ENCODE peak calls at places on chromosomes 6 and 20, in five cellular contexts. W is SK-N-SH, R is A549, D is MM.1S, F is heart right ventricle. I is an unnamed sample.
A peak's percentile ranks its signal among the peaks of the same experiment; 100 is the strongest.

GRCh38 chr20:36745927-36746659 is at the start of gene NDRG3:
- DNase-seq in W (peak; percentile 97), R (peak; percentile 96), D (peak; percentile 95), F (peak; percentile 93), I (peak; percentile 99)

GRCh38 chr20:32052090-32052791 is at the start of gene HCK:
- DNase-seq in W (peak; percentile 57), R (peak; percentile 31), D (no peak), F (peak; percentile 42), I (no peak)

GRCh38 chr6:107709341-107709740 is 114.8 kb downstream of the SCML4 start:
- DNase-seq in W (no peak), R (no peak), D (no peak), F (no peak), I (no peak)

GRCh38 chr6:6713660-6714446 is 125.3 kb downstream of the LY86 start:
- DNase-seq in W (peak; percentile 26), R (no peak), D (no peak), F (no peak), I (no peak)

GRCh38 chr6:54283877-54284860 is 24.1 kb upstream of the TINAG start:
- DNase-seq in W (no peak), R (no peak), D (no peak), F (no peak), I (no peak)

GRCh38 chr20:54026300-54027064 is 43.9 kb downstream of the BCAS1 start:
- DNase-seq in W (no peak), R (no peak), D (no peak), F (no peak), I (peak; percentile 40)

GRCh38 chr6:39003072-39003471 is 45.5 kb upstream of the GLP1R start:
- DNase-seq in W (no peak), R (no peak), D (no peak), F (no peak), I (no peak)

GRCh38 chr6:166408936-166409755 is 26.4 kb upstream of the MPC1 start:
- DNase-seq in W (no peak), R (no peak), D (no peak), F (no peak), I (no peak)

GRCh38 chr6:11064836-11065235 is 20.7 kb upstream of the ELOVL2 start:
- DNase-seq in W (peak; percentile 39), R (no peak), D (no peak), F (no peak), I (no peak)

GRCh38 chr6:5422321-5422915 is 161.1 kb downstream of the FARS2 start:
- DNase-seq in W (peak; percentile 36), R (no peak), D (no peak), F (no peak), I (peak; percentile 19)

GRCh38 chr6:90645634-90646033 is 58.8 kb upstream of the MAP3K7 start:
- DNase-seq in W (no peak), R (no peak), D (no peak), F (no peak), I (no peak)

GRCh38 chr20:11210611-11211010 is 536.8 kb upstream of the JAG1 start:
- DNase-seq in W (no peak), R (no peak), D (no peak), F (no peak), I (no peak)

GRCh38 chr20:15837563-15837962 is 735.7 kb downstream of the KIF16B start:
- DNase-seq in W (no peak), R (no peak), D (no peak), F (no peak), I (no peak)

GRCh38 chr6:106116125-106116524 is 30.0 kb downstream of the PRDM1 start:
- DNase-seq in W (no peak), R (no peak), D (no peak), F (peak; percentile 48), I (no peak)

GRCh38 chr20:62745279-62745958 is 36.8 kb downstream of the NTSR1 start:
- DNase-seq in W (no peak), R (no peak), D (no peak), F (peak; percentile 9), I (no peak)

GRCh38 chr20:45012682-45013302 is 46.5 kb downstream of the STK4 start:
- DNase-seq in W (no peak), R (no peak), D (no peak), F (no peak), I (peak; percentile 53)

GRCh38 chr6:44009425-44010321 is 117.6 kb downstream of the MRPL14 start:
- DNase-seq in W (no peak), R (no peak), D (no peak), F (peak; percentile 66), I (no peak)

GRCh38 chr6:100554228-100554627 is 89.5 kb upstream of the SIM1 start:
- DNase-seq in W (no peak), R (no peak), D (no peak), F (no peak), I (no peak)

GRCh38 chr6:69796081-69796626 is 656 bp downstream of the LMBRD1 start:
- DNase-seq in W (no peak), R (peak; percentile 5), D (peak; percentile 81), F (no peak), I (peak; percentile 67)

GRCh38 chr6:81401970-81402690 is 350.4 kb downstream of the TENT5A start:
- DNase-seq in W (no peak), R (no peak), D (no peak), F (no peak), I (no peak)

GRCh38 chr6:161948462-161948861 is 674.6 kb upstream of the AGPAT4 start:
- DNase-seq in W (no peak), R (no peak), D (no peak), F (no peak), I (no peak)

GRCh38 chr6:14671937-14672336 is 554.4 kb downstream of the CD83 start:
- DNase-seq in W (no peak), R (no peak), D (no peak), F (no peak), I (no peak)

GRCh38 chr20:38728911-38729642 is 4.8 kb downstream of the SLC32A1 start:
- DNase-seq in W (peak; percentile 56), R (no peak), D (no peak), F (no peak), I (no peak)

DNA sequence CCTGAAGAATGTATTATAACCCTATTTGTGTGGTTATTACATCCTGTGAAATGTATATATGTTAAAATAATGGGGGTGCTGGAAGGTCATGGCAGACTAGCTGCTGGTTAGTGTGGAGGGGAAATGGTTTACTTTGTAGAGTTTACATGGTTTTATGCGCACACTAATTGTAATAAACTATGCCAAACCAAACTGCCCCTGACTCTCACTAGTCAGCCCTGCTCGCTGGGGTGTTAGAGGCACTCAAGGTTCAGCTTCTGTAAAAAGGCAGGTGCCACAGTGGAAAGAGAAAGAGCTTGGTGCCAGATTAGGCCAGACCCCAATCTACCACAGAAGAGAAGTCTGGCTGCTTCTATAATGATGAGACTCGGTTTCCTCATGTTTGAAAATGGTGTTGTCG is 52.7 kb downstream of the GOPC start:
- DNase-seq in W (no peak), R (no peak), D (peak; percentile 37), F (no peak), I (no peak)
- H3K27ac ChIP-seq in W (peak overlapping the region; percentile 77), R (peak overlapping the region; percentile 79), D (peak overlapping the region; percentile 87), F (no peak overlapping the region), I (no peak overlapping the region)

GRCh38 chr6:148824291-148824690 is 77.5 kb downstream of the UST start:
- DNase-seq in W (no peak), R (no peak), D (no peak), F (no peak), I (no peak)
- TF ChIP-seq CTCF in W (no peak), R (no peak), D (no peak), F (no peak), I (no peak)

GRCh38 chr20:20216941-20217340 is 151.0 kb upstream of the INSM1 start:
- DNase-seq in W (no peak), R (no peak), D (no peak), F (no peak), I (no peak)
- H3K27ac ChIP-seq in W (no peak overlapping the region), R (no peak overlapping the region), D (no peak overlapping the region), F (peak overlapping the region; percentile 70), I (no peak overlapping the region)

GRCh38 chr20:58349586-58349985 is 39.4 kb upstream of the VAPB start:
- DNase-seq in W (peak; percentile 9), R (peak; percentile 41), D (no peak), F (no peak), I (peak; percentile 89)
- TF ChIP-seq CTCF in W (peak; percentile 37), R (no peak), D (no peak), F (no peak), I (no peak)